ENCODE peak calls at places on chromosomes 12 and 14, in seven cellular contexts. M is fibroblast of lung, R is HCT116, N is PC-3, C is astrocyte, X is hepatocyte, Q is K562. E is an unnamed sample.

GRCh38 chr14:36538051-36538450 is 18.0 kb upstream of the NKX2-1 start:
- DNase-seq in M (no peak), N (no peak), R (no peak), Q (no peak), X (no peak), C (no peak), E (no peak)

GRCh38 chr12:75750950-75751349 is 239.5 kb upstream of the KRR1 start:
- DNase-seq in M (peak; percentile 91), R (no peak), N (no peak), C (peak; percentile 90), X (peak; percentile 8), Q (no peak), E (no peak)

GRCh38 chr14:101035466-101036225 is 132.1 kb upstream of the RTL1 start:
- DNase-seq in R (no peak), X (no peak), Q (no peak), C (no peak), N (no peak), M (no peak), E (no peak)

GRCh38 chr12:64219135-64219534 is 3.0 kb downstream of the KICS2 start:
- DNase-seq in C (no peak), N (no peak), Q (peak; percentile 11), M (no peak), R (no peak), X (no peak), E (no peak)

GRCh38 chr14:48398675-48399282 is 723.4 kb upstream of the MDGA2 start:
- DNase-seq in M (peak; percentile 33), Q (peak; percentile 8), R (peak; percentile 33), X (peak; percentile 66), C (peak; percentile 29), N (peak; percentile 86), E (no peak)

GRCh38 chr14:21350539-21350938 is 33.3 kb downstream of the SUPT16H start:
- DNase-seq in R (no peak), M (no peak), N (no peak), Q (no peak), C (no peak), X (no peak), E (no peak)

GRCh38 chr14:93954900-93955891 is 21.2 kb downstream of the ASB2 start:
- DNase-seq in C (no peak), M (no peak), Q (no peak), X (no peak), R (no peak), N (no peak), E (no peak)

GRCh38 chr12:105252901-105253300 is 16.9 kb upstream of the APPL2 start:
- DNase-seq in N (no peak), M (no peak), R (no peak), C (no peak), Q (no peak), X (no peak), E (no peak)

GRCh38 chr12:113466770-113467153 is 4.9 kb downstream of the LHX5 start:
- DNase-seq in R (no peak), M (no peak), X (no peak), C (no peak), N (no peak), Q (no peak), E (no peak)

GRCh38 chr12:113468365-113469223 is 3.1 kb downstream of the LHX5 start:
- DNase-seq in X (no peak), Q (peak; percentile 50), N (no peak), C (no peak), R (no peak), M (no peak), E (peak; percentile 4)

GRCh38 chr12:113467154-113467513 is 4.5 kb downstream of the LHX5 start:
- DNase-seq in N (no peak), C (no peak), R (no peak), X (no peak), M (no peak), Q (peak; percentile 57), E (no peak)

GRCh38 chr12:113469224-113469652 is 2.4 kb downstream of the LHX5 start:
- DNase-seq in R (no peak), M (no peak), C (no peak), X (no peak), N (no peak), Q (no peak), E (no peak)

GRCh38 chr12:113467514-113468364 is 3.9 kb downstream of the LHX5 start:
- DNase-seq in R (no peak), M (no peak), N (peak; percentile 37), C (no peak), Q (peak; percentile 58), X (no peak), E (no peak)
- TF ChIP-seq EZH2 in R (no peak), M (peak; percentile 99), N (peak; percentile 85), C (peak; percentile 79), Q (peak; percentile 82), X (peak; percentile 88), E (peak; percentile 53)

GRCh38 chr12:124992874-124993567 is 424 bp upstream of the BRI3BP start:
- DNase-seq in Q (peak; percentile 70), C (peak; percentile 29), X (peak; percentile 86), R (peak; percentile 91), N (peak; percentile 89), M (peak; percentile 49), E (peak; percentile 73)
- TF ChIP-seq CTCF in Q (peak; percentile 64), C (peak; percentile 3), X (peak; percentile 42), R (peak; percentile 56), N (peak; percentile 71), M (peak; percentile 25), E (peak; percentile 46)

GRCh38 chr12:3552726-3553045 is 61.7 kb downstream of the PRMT8 start:
- DNase-seq in N (no peak), Q (no peak), R (no peak), X (no peak), C (no peak), M (no peak), E (no peak)

GRCh38 chr12:3550839-3551238 is 59.8 kb downstream of the PRMT8 start:
- DNase-seq in Q (no peak), M (no peak), R (no peak), C (no peak), N (no peak), X (no peak), E (no peak)

GRCh38 chr12:3553221-3553620 is 62.2 kb downstream of the PRMT8 start:
- DNase-seq in N (no peak), M (no peak), Q (no peak), C (no peak), R (no peak), X (no peak), E (no peak)

GRCh38 chr12:3551386-3551785 is 60.4 kb downstream of the PRMT8 start:
- DNase-seq in Q (no peak), C (no peak), M (no peak), N (no peak), R (no peak), X (no peak), E (no peak)

DNA sequence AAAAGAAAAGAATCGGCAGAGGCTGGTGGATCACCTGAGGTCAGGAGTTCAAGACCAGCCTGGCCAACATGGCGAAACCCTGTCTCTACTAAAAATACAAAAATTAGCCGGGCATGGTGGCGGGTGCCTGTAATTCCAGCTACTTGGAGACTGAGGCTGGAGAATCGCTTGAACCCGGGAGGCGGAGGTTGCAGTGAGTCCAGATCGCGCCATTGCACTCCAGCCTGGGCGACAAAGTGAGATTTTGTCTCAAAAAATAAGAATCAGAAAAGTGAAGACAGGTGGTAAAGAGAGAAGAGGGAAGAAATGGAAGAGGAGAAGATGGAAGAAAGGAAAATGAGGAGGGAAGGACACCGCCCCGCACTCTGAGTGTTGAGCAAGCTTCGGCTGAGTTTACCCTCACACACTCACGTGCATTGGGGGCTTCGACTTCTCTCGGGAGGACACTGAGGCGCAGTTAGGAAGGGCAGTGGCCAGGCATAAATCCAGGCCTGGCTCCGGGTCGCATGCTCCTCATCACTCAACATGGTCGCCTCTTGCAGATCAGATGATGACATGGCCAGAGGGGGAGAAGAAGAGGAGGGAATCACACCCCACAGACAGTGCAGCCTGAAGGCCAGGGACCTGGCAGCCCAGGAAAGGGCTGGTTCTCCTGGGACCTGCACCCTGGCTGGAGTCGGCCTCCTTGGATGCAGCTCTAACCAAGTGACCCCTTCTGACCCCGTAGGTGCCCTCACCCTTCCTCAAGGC is 61.1 kb downstream of the PRMT8 start:
- DNase-seq in N (no peak), C (no peak), M (no peak), R (no peak), X (no peak), Q (no peak), E (no peak)
- TF ChIP-seq EZH2 in N (no peak), C (no peak), M (no peak), R (no peak), X (no peak), Q (no peak), E (no peak)

DNA sequence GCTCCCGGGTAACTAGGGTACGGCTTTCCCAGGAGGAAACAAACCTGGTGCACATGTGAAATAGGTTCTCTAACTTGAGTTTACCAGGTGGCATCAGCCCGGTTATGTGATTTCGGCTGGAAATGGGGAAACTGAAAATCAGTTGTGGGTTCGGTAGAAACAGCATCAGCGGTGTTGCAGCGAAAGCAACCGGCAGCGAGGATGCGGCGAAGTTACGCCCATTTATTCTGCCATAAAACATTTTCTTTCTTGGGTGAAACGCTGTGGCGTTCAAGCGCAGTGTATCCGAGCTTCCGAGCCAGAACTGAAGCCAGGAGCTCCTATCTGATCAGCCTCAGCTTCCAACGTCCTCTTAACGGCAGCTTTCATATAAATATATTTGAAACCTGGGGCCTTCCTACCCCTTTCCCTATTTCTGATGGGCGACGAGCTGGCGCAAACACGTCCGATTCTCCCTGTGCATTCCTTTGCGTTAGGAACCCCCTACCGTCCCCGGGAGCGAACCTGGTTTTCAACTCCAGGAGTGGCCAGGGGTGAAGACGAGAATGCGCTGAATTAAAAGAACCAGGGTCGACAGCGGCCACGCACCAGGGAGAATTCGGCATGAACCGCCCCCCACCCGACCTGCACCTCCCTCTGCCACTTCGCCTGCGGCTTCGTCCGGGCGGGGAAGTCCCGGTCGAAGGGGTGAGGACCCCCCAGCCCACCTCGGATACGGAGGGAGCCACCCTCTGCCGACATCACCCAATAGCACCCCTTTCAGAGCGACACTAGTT is 1.6 kb downstream of the DPF3 start:
- DNase-seq in N (peak; percentile 55), M (peak; percentile 46), X (peak; percentile 14), R (no peak), Q (no peak), C (peak; percentile 26), E (no peak)
- TF ChIP-seq CTCF in N (peak; percentile 37), M (no peak), X (no peak), R (no peak), Q (no peak), C (no peak), E (no peak)

E was measured in keratinocyte.